ENCODE peak calls at places on chromosomes 13 and 19, in seven cellular contexts. One of them, this sample, is unnamed.

GRCh38 chr13:114142640-114143490 is 10.4 kb upstream of the RASA3 start:
- DNase-seq in NCI-H460: no peak
- DNase-seq in ecto neural progenitor cell: no peak
- DNase-seq in tibial nerve: no peak
- DNase-seq in WTC11: peak
- DNase-seq in esophagus squamous epithelium: no peak
- DNase-seq in stimulated activated CD4-positive, alpha-beta T cell treated with anti-CD3 and anti-CD28 coated beads, Interleukin-2, amount 100 ng/mL, for 24 hours: peak
- DNase-seq in this sample: peak

GRCh38 chr19:19217110-19217509 is 5.4 kb downstream of the NCAN start:
- DNase-seq in NCI-H460: peak
- DNase-seq in ecto neural progenitor cell: no peak
- DNase-seq in tibial nerve: no peak
- DNase-seq in WTC11: no peak
- DNase-seq in esophagus squamous epithelium: no peak
- DNase-seq in stimulated activated CD4-positive, alpha-beta T cell treated with anti-CD3 and anti-CD28 coated beads, Interleukin-2, amount 100 ng/mL, for 24 hours: no peak
- DNase-seq in this sample: no peak

GRCh38 chr19:29479941-29480340 is 45.9 kb upstream of the VSTM2B start:
- DNase-seq in NCI-H460: no peak
- DNase-seq in ecto neural progenitor cell: no peak
- DNase-seq in tibial nerve: no peak
- DNase-seq in WTC11: no peak
- DNase-seq in esophagus squamous epithelium: no peak
- DNase-seq in stimulated activated CD4-positive, alpha-beta T cell treated with anti-CD3 and anti-CD28 coated beads, Interleukin-2, amount 100 ng/mL, for 24 hours: no peak
- DNase-seq in this sample: no peak

GRCh38 chr13:50457430-50458393 is 385.8 kb downstream of the DLEU7 start:
- DNase-seq in NCI-H460: no peak
- DNase-seq in ecto neural progenitor cell: no peak
- DNase-seq in tibial nerve: no peak
- DNase-seq in WTC11: no peak
- DNase-seq in esophagus squamous epithelium: no peak
- DNase-seq in stimulated activated CD4-positive, alpha-beta T cell treated with anti-CD3 and anti-CD28 coated beads, Interleukin-2, amount 100 ng/mL, for 24 hours: no peak
- DNase-seq in this sample: no peak

GRCh38 chr13:90564096-90564495 is 783.4 kb upstream of the MIR17HG start:
- DNase-seq in NCI-H460: no peak
- DNase-seq in ecto neural progenitor cell: no peak
- DNase-seq in tibial nerve: no peak
- DNase-seq in WTC11: no peak
- DNase-seq in esophagus squamous epithelium: no peak
- DNase-seq in stimulated activated CD4-positive, alpha-beta T cell treated with anti-CD3 and anti-CD28 coated beads, Interleukin-2, amount 100 ng/mL, for 24 hours: no peak
- DNase-seq in this sample: no peak

GRCh38 chr13:43245374-43245964 is 222.1 kb downstream of the DNAJC15 start:
- DNase-seq in NCI-H460: no peak
- DNase-seq in ecto neural progenitor cell: no peak
- DNase-seq in tibial nerve: no peak
- DNase-seq in WTC11: no peak
- DNase-seq in esophagus squamous epithelium: no peak
- DNase-seq in stimulated activated CD4-positive, alpha-beta T cell treated with anti-CD3 and anti-CD28 coated beads, Interleukin-2, amount 100 ng/mL, for 24 hours: no peak
- DNase-seq in this sample: no peak

GRCh38 chr13:90738881-90739280 is 608.6 kb upstream of the MIR17HG start:
- DNase-seq in NCI-H460: no peak
- DNase-seq in ecto neural progenitor cell: no peak
- DNase-seq in tibial nerve: no peak
- DNase-seq in WTC11: no peak
- DNase-seq in esophagus squamous epithelium: no peak
- DNase-seq in stimulated activated CD4-positive, alpha-beta T cell treated with anti-CD3 and anti-CD28 coated beads, Interleukin-2, amount 100 ng/mL, for 24 hours: no peak
- DNase-seq in this sample: no peak

GRCh38 chr13:38213307-38213706 is 136.3 kb upstream of the UFM1 start:
- DNase-seq in NCI-H460: no peak
- DNase-seq in ecto neural progenitor cell: no peak
- DNase-seq in tibial nerve: no peak
- DNase-seq in WTC11: no peak
- DNase-seq in esophagus squamous epithelium: no peak
- DNase-seq in stimulated activated CD4-positive, alpha-beta T cell treated with anti-CD3 and anti-CD28 coated beads, Interleukin-2, amount 100 ng/mL, for 24 hours: no peak
- DNase-seq in this sample: no peak

GRCh38 chr13:101454767-101455166 is 2.3 kb downstream of the ITGBL1 start:
- DNase-seq in NCI-H460: no peak
- DNase-seq in ecto neural progenitor cell: no peak
- DNase-seq in tibial nerve: no peak
- DNase-seq in WTC11: no peak
- DNase-seq in esophagus squamous epithelium: no peak
- DNase-seq in stimulated activated CD4-positive, alpha-beta T cell treated with anti-CD3 and anti-CD28 coated beads, Interleukin-2, amount 100 ng/mL, for 24 hours: no peak
- DNase-seq in this sample: no peak

GRCh38 chr13:105702441-105702840 is 833.0 kb downstream of the EFNB2 start:
- DNase-seq in NCI-H460: no peak
- DNase-seq in ecto neural progenitor cell: no peak
- DNase-seq in tibial nerve: no peak
- DNase-seq in WTC11: no peak
- DNase-seq in esophagus squamous epithelium: no peak
- DNase-seq in stimulated activated CD4-positive, alpha-beta T cell treated with anti-CD3 and anti-CD28 coated beads, Interleukin-2, amount 100 ng/mL, for 24 hours: no peak
- DNase-seq in this sample: no peak

GRCh38 chr19:12695090-12695489 is 1.3 kb downstream of the FBXW9 start:
- DNase-seq in NCI-H460: no peak
- DNase-seq in ecto neural progenitor cell: no peak
- DNase-seq in tibial nerve: no peak
- DNase-seq in WTC11: no peak
- DNase-seq in esophagus squamous epithelium: no peak
- DNase-seq in stimulated activated CD4-positive, alpha-beta T cell treated with anti-CD3 and anti-CD28 coated beads, Interleukin-2, amount 100 ng/mL, for 24 hours: no peak
- DNase-seq in this sample: no peak

GRCh38 chr13:25575562-25575961 is 203.8 kb downstream of the ATP8A2 start:
- DNase-seq in NCI-H460: no peak
- DNase-seq in ecto neural progenitor cell: no peak
- DNase-seq in tibial nerve: no peak
- DNase-seq in WTC11: no peak
- DNase-seq in esophagus squamous epithelium: no peak
- DNase-seq in stimulated activated CD4-positive, alpha-beta T cell treated with anti-CD3 and anti-CD28 coated beads, Interleukin-2, amount 100 ng/mL, for 24 hours: no peak
- DNase-seq in this sample: no peak

GRCh38 chr19:47309038-47309437 is 623 bp upstream of the C5AR1 start:
- DNase-seq in NCI-H460: no peak
- DNase-seq in ecto neural progenitor cell: no peak
- DNase-seq in tibial nerve: no peak
- DNase-seq in WTC11: no peak
- DNase-seq in esophagus squamous epithelium: no peak
- DNase-seq in stimulated activated CD4-positive, alpha-beta T cell treated with anti-CD3 and anti-CD28 coated beads, Interleukin-2, amount 100 ng/mL, for 24 hours: no peak
- DNase-seq in this sample: peak

GRCh38 chr13:109700176-109700575 is 86.2 kb downstream of the IRS2 start:
- DNase-seq in NCI-H460: no peak
- DNase-seq in ecto neural progenitor cell: no peak
- DNase-seq in tibial nerve: peak
- DNase-seq in WTC11: no peak
- DNase-seq in esophagus squamous epithelium: no peak
- DNase-seq in stimulated activated CD4-positive, alpha-beta T cell treated with anti-CD3 and anti-CD28 coated beads, Interleukin-2, amount 100 ng/mL, for 24 hours: no peak
- DNase-seq in this sample: no peak

GRCh38 chr19:5130371-5131030 is 161.6 kb downstream of the KDM4B start:
- DNase-seq in NCI-H460: no peak
- DNase-seq in ecto neural progenitor cell: no peak
- DNase-seq in tibial nerve: no peak
- DNase-seq in WTC11: no peak
- DNase-seq in esophagus squamous epithelium: no peak
- DNase-seq in stimulated activated CD4-positive, alpha-beta T cell treated with anti-CD3 and anti-CD28 coated beads, Interleukin-2, amount 100 ng/mL, for 24 hours: peak
- DNase-seq in this sample: no peak

GRCh38 chr13:42355118-42355840 is 83.3 kb downstream of the AKAP11 start:
- DNase-seq in NCI-H460: no peak
- DNase-seq in ecto neural progenitor cell: no peak
- DNase-seq in tibial nerve: no peak
- DNase-seq in WTC11: no peak
- DNase-seq in esophagus squamous epithelium: no peak
- DNase-seq in stimulated activated CD4-positive, alpha-beta T cell treated with anti-CD3 and anti-CD28 coated beads, Interleukin-2, amount 100 ng/mL, for 24 hours: peak
- DNase-seq in this sample: no peak

GRCh38 chr13:70080030-70080429 is 27.6 kb upstream of the ATXN8OS start:
- DNase-seq in NCI-H460: no peak
- DNase-seq in ecto neural progenitor cell: no peak
- DNase-seq in tibial nerve: no peak
- DNase-seq in WTC11: no peak
- DNase-seq in esophagus squamous epithelium: no peak
- DNase-seq in stimulated activated CD4-positive, alpha-beta T cell treated with anti-CD3 and anti-CD28 coated beads, Interleukin-2, amount 100 ng/mL, for 24 hours: no peak
- DNase-seq in this sample: no peak

GRCh38 chr19:40959338-40959737 is 31.7 kb upstream of the CYP2B6 start:
- DNase-seq in NCI-H460: no peak
- DNase-seq in ecto neural progenitor cell: no peak
- DNase-seq in tibial nerve: no peak
- DNase-seq in WTC11: no peak
- DNase-seq in esophagus squamous epithelium: no peak
- DNase-seq in stimulated activated CD4-positive, alpha-beta T cell treated with anti-CD3 and anti-CD28 coated beads, Interleukin-2, amount 100 ng/mL, for 24 hours: no peak
- DNase-seq in this sample: no peak

GRCh38 chr13:49996951-49997895 is at the start of gene TRIM13:
- DNase-seq in NCI-H460: peak
- DNase-seq in ecto neural progenitor cell: peak
- DNase-seq in tibial nerve: peak
- DNase-seq in WTC11: peak
- DNase-seq in esophagus squamous epithelium: peak
- DNase-seq in stimulated activated CD4-positive, alpha-beta T cell treated with anti-CD3 and anti-CD28 coated beads, Interleukin-2, amount 100 ng/mL, for 24 hours: peak
- DNase-seq in this sample: peak

GRCh38 chr13:112783946-112784500 is 94.2 kb downstream of the ATP11A start:
- DNase-seq in NCI-H460: no peak
- DNase-seq in ecto neural progenitor cell: no peak
- DNase-seq in tibial nerve: no peak
- DNase-seq in WTC11: peak
- DNase-seq in esophagus squamous epithelium: no peak
- DNase-seq in stimulated activated CD4-positive, alpha-beta T cell treated with anti-CD3 and anti-CD28 coated beads, Interleukin-2, amount 100 ng/mL, for 24 hours: no peak
- DNase-seq in this sample: no peak